ENCODE peak calls at places on chromosomes 4 and X, in five cellular contexts. K is stimulated activated CD8-positive, alpha-beta memory T cell treated with anti-CD3 and anti-CD28 coated beads, Interleukin-7, amount 100 ng/mL, for 1 hour; S is AG09319; G is stimulated activated naive CD8-positive, alpha-beta T cell treated with anti-CD3 and anti-CD28 coated beads, Interleukin-15, Interleukin-2, amounts not matched to agents 100 U/mL and 50 U/mL, for 24 hours; O is neural crest cell. B is an unnamed sample.

GRCh38 chr4:168374772-168375523 is 56.4 kb upstream of the DDX60 start:
- DNase-seq in K (no peak), S (no peak), G (no peak), O (no peak), B (no peak)

GRCh38 chr4:145012841-145013240 is 85.2 kb downstream of the ANAPC10 start:
- DNase-seq in K (no peak), S (no peak), G (no peak), O (no peak), B (no peak)

GRCh38 chrX:1242901-1243402 is 25.7 kb upstream of the CSF2RA start:
- DNase-seq in K (no peak), S (no peak), G (peak), O (no peak), B (no peak)

GRCh38 chrX:72312311-72312940 is 6.7 kb upstream of the CITED1 start:
- DNase-seq in K (no peak), S (no peak), G (no peak), O (no peak), B (peak)

GRCh38 chr4:55363618-55364420 is 17.8 kb downstream of the SRD5A3 start:
- DNase-seq in K (no peak), S (no peak), G (no peak), O (no peak), B (peak)

GRCh38 chr4:4995103-4995761 is 24.0 kb downstream of the CYTL1 start:
- DNase-seq in K (peak), S (peak), G (peak), O (peak), B (peak)

GRCh38 chr4:83011779-83012630 is 1.4 kb upstream of the LIN54 start:
- DNase-seq in K (no peak), S (no peak), G (peak), O (peak), B (no peak)

GRCh38 chr4:2685541-2685940 is 70.6 kb downstream of the TNIP2 start:
- DNase-seq in K (no peak), S (no peak), G (no peak), O (no peak), B (peak)

GRCh38 chr4:113827285-113827684 is 65.7 kb upstream of the CAMK2D start:
- DNase-seq in K (no peak), S (no peak), G (no peak), O (no peak), B (no peak)

GRCh38 chr4:73341454-73341853 is 62.6 kb upstream of the ALB start:
- DNase-seq in K (no peak), S (peak), G (no peak), O (peak), B (no peak)

GRCh38 chrX:112945796-112946195 is 105.2 kb upstream of the AMOT start:
- DNase-seq in K (no peak), S (no peak), G (no peak), O (no peak), B (no peak)

GRCh38 chr4:20618729-20619128 is 81.5 kb upstream of the PACRGL start:
- DNase-seq in K (no peak), S (no peak), G (no peak), O (no peak), B (no peak)

GRCh38 chr4:173464486-173464885 is 65.5 kb downstream of the HAND2 start:
- DNase-seq in K (no peak), S (no peak), G (no peak), O (no peak), B (no peak)

GRCh38 chr4:1544861-1545275 is 138.6 kb upstream of the NKX1-1 start:
- DNase-seq in K (no peak), S (no peak), G (no peak), O (no peak), B (no peak)

GRCh38 chrX:41313419-41313818 is 20.5 kb upstream of the DDX3X start:
- DNase-seq in K (no peak), S (no peak), G (no peak), O (no peak), B (no peak)

GRCh38 chr4:136526517-136526916 is 1005.8 kb downstream of the PCDH18 start:
- DNase-seq in K (no peak), S (no peak), G (no peak), O (no peak), B (no peak)

GRCh38 chr4:4852591-4853362 is 6.7 kb upstream of the MSX1 start:
- DNase-seq in K (no peak), S (no peak), G (no peak), O (peak), B (no peak)

GRCh38 chr4:177308842-177309524 is 691 bp upstream of the NEIL3 start:
- DNase-seq in K (no peak), S (no peak), G (no peak), O (no peak), B (no peak)

GRCh38 chrX:68429216-68429615 is 4.1 kb downstream of the OPHN1 start:
- DNase-seq in K (no peak), S (no peak), G (no peak), O (no peak), B (no peak)

GRCh38 chr4:10875144-10875799 is 190.7 kb upstream of the CLNK start:
- DNase-seq in K (no peak), S (no peak), G (no peak), O (no peak), B (no peak)

GRCh38 chrX:97224148-97224547 is 340.4 kb downstream of the RPA4 start:
- DNase-seq in K (no peak), S (no peak), G (no peak), O (no peak), B (no peak)

GRCh38 chrX:24117288-24117687 is 32.2 kb upstream of the ZFX start:
- DNase-seq in K (no peak), S (peak), G (no peak), O (no peak), B (no peak)

GRCh38 chrX:30620980-30621716 is 32.1 kb upstream of the GK start:
- DNase-seq in K (no peak), S (peak), G (no peak), O (no peak), B (no peak)

GRCh38 chr4:27218013-27218412 is 357.4 kb downstream of the STIM2 start:
- DNase-seq in K (no peak), S (no peak), G (no peak), O (no peak), B (no peak)